ENCODE peak calls at places on chromosome 2, in four cellular contexts. One of them, this sample, is unnamed. For H3K4me1, the result is how much of the 10 kb centered on the place peaks cover.

GRCh38 chr2:67290451-67290991 is 106.6 kb upstream of the ETAA1 start:
- DNase-seq in neuronal stem cell: no peak
- DNase-seq in cardiac muscle cell: peak
- DNase-seq in suprapubic skin: no peak
- DNase-seq in this sample: no peak

GRCh38 chr2:207770602-207771404 is 1.1 kb upstream of the FZD5 start:
- DNase-seq in neuronal stem cell: no peak
- DNase-seq in cardiac muscle cell: peak
- DNase-seq in suprapubic skin: peak
- DNase-seq in this sample: no peak

GRCh38 chr2:109516445-109517117 is 97.2 kb downstream of the SEPTIN10 start:
- DNase-seq in neuronal stem cell: peak
- DNase-seq in cardiac muscle cell: peak
- DNase-seq in suprapubic skin: no peak
- DNase-seq in this sample: peak

GRCh38 chr2:28608061-28608828 is 112.4 kb downstream of the PLB1 start:
- DNase-seq in neuronal stem cell: no peak
- DNase-seq in cardiac muscle cell: peak
- DNase-seq in suprapubic skin: no peak
- DNase-seq in this sample: no peak

GRCh38 chr2:82650038-82650437 is 1809.0 kb downstream of the SUCLG1 start:
- DNase-seq in neuronal stem cell: no peak
- DNase-seq in cardiac muscle cell: peak
- DNase-seq in suprapubic skin: no peak
- DNase-seq in this sample: no peak

GRCh38 chr2:86747708-86748627 is 27.9 kb downstream of the RMND5A start:
- DNase-seq in neuronal stem cell: no peak
- DNase-seq in cardiac muscle cell: peak
- DNase-seq in suprapubic skin: no peak
- DNase-seq in this sample: peak

GRCh38 chr2:79861059-79861374 is 348.2 kb downstream of the CTNNA2 start:
- DNase-seq in neuronal stem cell: no peak
- DNase-seq in cardiac muscle cell: no peak
- DNase-seq in suprapubic skin: no peak
- DNase-seq in this sample: no peak

GRCh38 chr2:102082591-102083586 is 59.7 kb upstream of the IL1R1 start:
- DNase-seq in neuronal stem cell: no peak
- DNase-seq in cardiac muscle cell: peak
- DNase-seq in suprapubic skin: no peak
- DNase-seq in this sample: no peak

GRCh38 chr2:237692601-237693079 is 65.3 kb downstream of the LRRFIP1 start:
- DNase-seq in neuronal stem cell: no peak
- DNase-seq in cardiac muscle cell: no peak
- DNase-seq in suprapubic skin: peak
- DNase-seq in this sample: peak

GRCh38 chr2:173984866-173985588 is 19.9 kb upstream of the SP3 start:
- DNase-seq in neuronal stem cell: no peak
- DNase-seq in cardiac muscle cell: no peak
- DNase-seq in suprapubic skin: no peak
- DNase-seq in this sample: no peak

GRCh38 chr2:85409719-85410583 is at the start of gene CAPG:
- DNase-seq in neuronal stem cell: no peak
- DNase-seq in cardiac muscle cell: no peak
- DNase-seq in suprapubic skin: peak
- DNase-seq in this sample: no peak

GRCh38 chr2:219149667-219150066 is 10.9 kb downstream of the NHEJ1 start:
- DNase-seq in neuronal stem cell: no peak
- DNase-seq in cardiac muscle cell: peak
- DNase-seq in suprapubic skin: no peak
- DNase-seq in this sample: no peak

GRCh38 chr2:23637011-23637778 is 252.2 kb downstream of the KLHL29 start:
- DNase-seq in neuronal stem cell: no peak
- DNase-seq in cardiac muscle cell: peak
- DNase-seq in suprapubic skin: no peak
- DNase-seq in this sample: no peak

GRCh38 chr2:26875083-26875634 is 27.2 kb downstream of the DPYSL5 start:
- DNase-seq in neuronal stem cell: no peak
- DNase-seq in cardiac muscle cell: no peak
- DNase-seq in suprapubic skin: no peak
- DNase-seq in this sample: no peak

GRCh38 chr2:181312515-181312927 is 144.7 kb upstream of the ITGA4 start:
- DNase-seq in neuronal stem cell: no peak
- DNase-seq in cardiac muscle cell: no peak
- DNase-seq in suprapubic skin: no peak
- DNase-seq in this sample: no peak

GRCh38 chr2:137999273-137999672 is 35.0 kb downstream of the HNMT start:
- DNase-seq in neuronal stem cell: no peak
- DNase-seq in cardiac muscle cell: no peak
- DNase-seq in suprapubic skin: no peak
- DNase-seq in this sample: no peak

GRCh38 chr2:131125195-131125757 is 20.1 kb downstream of the PLEKHB2 start:
- DNase-seq in neuronal stem cell: no peak
- DNase-seq in cardiac muscle cell: no peak
- DNase-seq in suprapubic skin: no peak
- DNase-seq in this sample: no peak

GRCh38 chr2:182481676-182482075 is 54.8 kb upstream of the PDE1A start:
- DNase-seq in neuronal stem cell: no peak
- DNase-seq in cardiac muscle cell: no peak
- DNase-seq in suprapubic skin: no peak
- DNase-seq in this sample: peak

GRCh38 chr2:28347193-28347592 is 45.5 kb upstream of the FOSL2 start:
- DNase-seq in neuronal stem cell: no peak
- DNase-seq in cardiac muscle cell: no peak
- DNase-seq in suprapubic skin: peak
- DNase-seq in this sample: no peak

GRCh38 chr2:129004485-129004884 is 685.8 kb upstream of the HS6ST1 start:
- DNase-seq in neuronal stem cell: no peak
- DNase-seq in cardiac muscle cell: no peak
- DNase-seq in suprapubic skin: no peak
- DNase-seq in this sample: no peak

GRCh38 chr2:58428553-58429284 is 187.6 kb upstream of the FANCL start:
- DNase-seq in neuronal stem cell: peak
- DNase-seq in cardiac muscle cell: peak
- DNase-seq in suprapubic skin: no peak
- DNase-seq in this sample: no peak

GRCh38 chr2:217939220-217939619 is 63.6 kb downstream of the TNS1 start:
- DNase-seq in neuronal stem cell: no peak
- DNase-seq in cardiac muscle cell: no peak
- DNase-seq in suprapubic skin: no peak
- DNase-seq in this sample: no peak
- H3K4me1 ChIP-seq in neuronal stem cell: under half
- H3K4me1 ChIP-seq in cardiac muscle cell: half or more
- H3K4me1 ChIP-seq in suprapubic skin: half or more
- H3K4me1 ChIP-seq in this sample: under half

GRCh38 chr2:63914311-63914710 is 72.6 kb downstream of the UGP2 start:
- DNase-seq in neuronal stem cell: no peak
- DNase-seq in cardiac muscle cell: no peak
- DNase-seq in suprapubic skin: no peak
- DNase-seq in this sample: no peak
- H3K4me3 ChIP-seq in neuronal stem cell: no peak
- H3K4me3 ChIP-seq in cardiac muscle cell: no peak
- H3K4me3 ChIP-seq in suprapubic skin: no peak
- H3K4me3 ChIP-seq in this sample: no peak

GRCh38 chr2:69889302-69889701 is 4.5 kb upstream of the SNRNP27 start:
- DNase-seq in neuronal stem cell: no peak
- DNase-seq in cardiac muscle cell: no peak
- DNase-seq in suprapubic skin: no peak
- DNase-seq in this sample: no peak
- H3K4me1 ChIP-seq in neuronal stem cell: under half
- H3K4me1 ChIP-seq in cardiac muscle cell: under half
- H3K4me1 ChIP-seq in suprapubic skin: under half
- H3K4me1 ChIP-seq in this sample: under half

GRCh38 chr2:205763708-205764501 is 81.6 kb downstream of the NRP2 start:
- DNase-seq in neuronal stem cell: peak
- DNase-seq in cardiac muscle cell: peak
- DNase-seq in suprapubic skin: peak
- DNase-seq in this sample: no peak
- H3K4me3 ChIP-seq in neuronal stem cell: peak
- H3K4me3 ChIP-seq in cardiac muscle cell: no peak
- H3K4me3 ChIP-seq in suprapubic skin: no peak
- H3K4me3 ChIP-seq in this sample: no peak

GRCh38 chr2:177832611-177833133 is 239.9 kb downstream of the PDE11A start:
- DNase-seq in neuronal stem cell: no peak
- DNase-seq in cardiac muscle cell: no peak
- DNase-seq in suprapubic skin: no peak
- DNase-seq in this sample: no peak
- H3K4me1 ChIP-seq in neuronal stem cell: under half
- H3K4me1 ChIP-seq in cardiac muscle cell: under half
- H3K4me1 ChIP-seq in suprapubic skin: under half
- H3K4me1 ChIP-seq in this sample: under half

This sample was measured in SJCRH30.